ENCODE peak calls at places on chromosomes 1 and 21, in five cellular contexts. J, S, X, K and T are unnamed samples.

GRCh38 chr1:96366516-96366915 is 355.1 kb upstream of the PTBP2 start:
- DNase-seq in J (no peak), S (no peak), X (no peak), K (no peak), T (no peak)

GRCh38 chr1:171484760-171485374 is 463 bp upstream of the PRRC2C start:
- DNase-seq in J (no peak), S (no peak), X (no peak), K (no peak), T (peak; percentile 52)

GRCh38 chr1:204468206-204468605 is 26.4 kb downstream of the PIK3C2B start:
- DNase-seq in J (no peak), S (no peak), X (no peak), K (no peak), T (no peak)

GRCh38 chr1:62389531-62389930 is 47.3 kb upstream of the USP1 start:
- DNase-seq in J (no peak), S (no peak), X (no peak), K (no peak), T (no peak)

GRCh38 chr1:56715161-56715560 is 70.0 kb downstream of the PRKAA2 start:
- DNase-seq in J (no peak), S (no peak), X (no peak), K (no peak), T (no peak)

GRCh38 chr1:61925591-61926298 is 183.5 kb downstream of the PATJ start:
- DNase-seq in J (no peak), S (no peak), X (no peak), K (no peak), T (no peak)

GRCh38 chr21:19607983-19608668 is 1204.5 kb upstream of the TMPRSS15 start:
- DNase-seq in J (no peak), S (no peak), X (no peak), K (no peak), T (no peak)

GRCh38 chr1:153697191-153697872 is 18.8 kb downstream of the NPR1 start:
- DNase-seq in J (peak; percentile 84), S (no peak), X (peak; percentile 27), K (no peak), T (peak; percentile 23)

GRCh38 chr1:183932412-183932811 is 105.1 kb downstream of the COLGALT2 start:
- DNase-seq in J (no peak), S (no peak), X (no peak), K (no peak), T (no peak)

GRCh38 chr1:203990118-203990517 is 82.8 kb upstream of the SOX13 start:
- DNase-seq in J (peak; percentile 49), S (no peak), X (no peak), K (no peak), T (no peak)

GRCh38 chr1:152035406-152036315 is 1.1 kb downstream of the S100A11 start:
- DNase-seq in J (peak; percentile 52), S (no peak), X (no peak), K (no peak), T (no peak)

GRCh38 chr21:36487641-36488307 is 7.9 kb upstream of the CLDN14 start:
- DNase-seq in J (no peak), S (no peak), X (no peak), K (no peak), T (no peak)

GRCh38 chr1:34212673-34213072 is 36.0 kb downstream of the C1orf94 start:
- DNase-seq in J (no peak), S (no peak), X (no peak), K (no peak), T (no peak)

GRCh38 chr1:34928865-34929496 is 469 bp downstream of the DLGAP3 start:
- DNase-seq in J (peak; percentile 54), S (no peak), X (no peak), K (no peak), T (no peak)

GRCh38 chr1:15797614-15798390 is 9.6 kb downstream of the UQCRHL start:
- DNase-seq in J (peak; percentile 11), S (no peak), X (no peak), K (no peak), T (no peak)

GRCh38 chr21:33266784-33267135 is 593 bp downstream of the IL10RB start:
- DNase-seq in J (peak; percentile 42), S (no peak), X (no peak), K (no peak), T (no peak)

GRCh38 chr1:42765832-42766722 is 751 bp downstream of the P3H1 start:
- DNase-seq in J (peak; percentile 63), S (peak; percentile 40), X (peak; percentile 76), K (no peak), T (no peak)

GRCh38 chr1:160225345-160225744 is 20.2 kb downstream of the PEA15 start:
- DNase-seq in J (no peak), S (no peak), X (no peak), K (no peak), T (no peak)

GRCh38 chr1:186595969-186596368 is 84.3 kb downstream of the PTGS2 start:
- DNase-seq in J (no peak), S (no peak), X (no peak), K (no peak), T (no peak)

GRCh38 chr1:155177192-155177917 is 3.7 kb downstream of the TRIM46 start:
- DNase-seq in J (no peak), S (no peak), X (no peak), K (no peak), T (no peak)

GRCh38 chr1:3799976-3800685 is 3.8 kb upstream of the LRRC47 start:
- DNase-seq in J (no peak), S (no peak), X (no peak), K (no peak), T (no peak)

GRCh38 chr1:79155991-79156390 is 149.5 kb upstream of the ADGRL4 start:
- DNase-seq in J (no peak), S (no peak), X (no peak), K (no peak), T (no peak)

GRCh38 chr1:156815307-156815826 is 1.3 kb downstream of the SH2D2A start:
- DNase-seq in J (no peak), S (no peak), X (no peak), K (no peak), T (no peak)

GRCh38 chr1:15956150-15956549 is 19.8 kb downstream of the ZBTB17 start:
- DNase-seq in J (no peak), S (no peak), X (no peak), K (no peak), T (no peak)

GRCh38 chr1:209607102-209607794 is 23.7 kb downstream of the CAMK1G start:
- DNase-seq in J (no peak), S (no peak), X (no peak), K (no peak), T (no peak)

GRCh38 chr1:116754203-116754977 is at the start of gene CD2:
- DNase-seq in J (no peak), S (no peak), X (no peak), K (no peak), T (no peak)
- TF ChIP-seq SIN3A in J (no peak), S (no peak), X (no peak), K (no peak), T (no peak)

DNA sequence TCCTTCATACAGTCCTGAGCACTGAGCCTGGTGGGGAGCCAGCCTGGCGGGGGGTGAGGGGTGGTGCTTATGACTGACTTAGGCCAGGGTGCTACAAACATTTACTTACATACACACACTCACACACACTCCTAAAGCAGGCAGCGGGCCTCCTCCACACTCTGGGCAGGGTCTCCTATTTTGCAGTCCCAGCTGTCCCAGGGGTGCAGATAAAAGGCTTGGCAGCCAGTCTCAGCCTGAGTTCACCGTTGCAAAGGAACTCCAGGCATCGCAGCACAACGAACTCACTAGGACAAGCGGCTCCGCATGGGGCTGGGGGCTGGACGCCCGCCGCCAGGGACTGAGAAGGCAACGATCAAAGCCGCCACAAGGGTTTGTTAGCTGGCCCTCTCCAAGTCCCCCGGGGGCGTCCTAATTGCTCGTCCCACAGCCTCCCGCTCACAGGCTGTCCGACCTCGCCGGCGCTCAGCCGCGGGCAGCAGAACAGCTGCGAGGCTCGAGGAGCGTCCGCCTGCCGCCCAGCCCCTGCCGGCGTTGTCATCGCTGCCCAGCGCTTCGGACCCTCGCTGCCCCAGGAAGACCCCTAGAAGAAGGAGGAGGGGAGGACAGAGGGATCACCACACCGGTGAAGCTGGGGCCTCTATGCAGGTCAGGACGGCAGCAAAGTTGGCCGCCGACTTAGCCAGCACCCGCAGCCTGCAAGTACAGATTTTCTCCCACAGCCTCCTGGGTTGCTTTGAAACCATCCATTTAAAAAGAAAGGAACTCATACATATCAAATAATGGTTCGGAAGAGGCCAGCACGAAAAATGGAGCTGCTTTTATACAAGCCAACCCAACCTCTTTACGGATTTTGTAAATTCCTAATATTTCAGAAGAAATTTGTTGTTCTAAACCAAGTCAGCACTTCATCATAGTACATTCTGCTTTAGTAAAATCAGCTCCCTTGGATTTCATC is 6.2 kb downstream of the BARHL2 start:
- DNase-seq in J (no peak), S (no peak), X (no peak), K (no peak), T (peak; percentile 76)
- TF ChIP-seq SIN3A in J (no peak), S (no peak), X (no peak), K (no peak), T (no peak)

DNA sequence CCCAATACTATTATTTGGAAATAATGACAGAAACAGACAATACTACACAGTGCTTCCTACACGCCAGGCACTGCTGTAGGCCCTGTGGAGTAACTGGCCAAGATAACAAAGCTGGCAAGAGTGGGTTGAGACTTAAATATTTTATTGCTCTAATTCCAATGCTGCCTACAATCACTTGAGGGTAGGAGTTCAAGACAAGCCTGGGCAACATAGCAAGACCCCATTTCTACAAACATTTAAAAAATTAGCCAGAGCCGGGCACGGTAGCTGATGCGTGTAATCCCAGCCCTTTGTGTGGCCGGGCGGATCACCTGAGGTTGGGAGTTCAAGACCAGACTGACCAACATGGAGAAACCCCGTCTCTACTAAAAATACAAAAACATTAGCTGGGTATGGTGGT is 9.3 kb upstream of the PABPC4 start:
- DNase-seq in J (no peak), S (no peak), X (no peak), K (no peak), T (no peak)
- TF ChIP-seq SIN3A in J (no peak), S (no peak), X (no peak), K (no peak), T (no peak)

GRCh38 chr1:192949783-192950182 is 109.4 kb downstream of the UCHL5 start:
- DNase-seq in J (no peak), S (no peak), X (no peak), K (no peak), T (no peak)

GRCh38 chr1:192943522-192943921 is 115.6 kb downstream of the UCHL5 start:
- DNase-seq in J (no peak), S (no peak), X (no peak), K (no peak), T (no peak)

GRCh38 chr1:192941722-192942411 is 117.3 kb downstream of the UCHL5 start:
- DNase-seq in J (no peak), S (no peak), X (no peak), K (no peak), T (no peak)

GRCh38 chr1:192943108-192943507 is 116.1 kb downstream of the UCHL5 start:
- DNase-seq in J (no peak), S (no peak), X (no peak), K (no peak), T (no peak)

DNA sequence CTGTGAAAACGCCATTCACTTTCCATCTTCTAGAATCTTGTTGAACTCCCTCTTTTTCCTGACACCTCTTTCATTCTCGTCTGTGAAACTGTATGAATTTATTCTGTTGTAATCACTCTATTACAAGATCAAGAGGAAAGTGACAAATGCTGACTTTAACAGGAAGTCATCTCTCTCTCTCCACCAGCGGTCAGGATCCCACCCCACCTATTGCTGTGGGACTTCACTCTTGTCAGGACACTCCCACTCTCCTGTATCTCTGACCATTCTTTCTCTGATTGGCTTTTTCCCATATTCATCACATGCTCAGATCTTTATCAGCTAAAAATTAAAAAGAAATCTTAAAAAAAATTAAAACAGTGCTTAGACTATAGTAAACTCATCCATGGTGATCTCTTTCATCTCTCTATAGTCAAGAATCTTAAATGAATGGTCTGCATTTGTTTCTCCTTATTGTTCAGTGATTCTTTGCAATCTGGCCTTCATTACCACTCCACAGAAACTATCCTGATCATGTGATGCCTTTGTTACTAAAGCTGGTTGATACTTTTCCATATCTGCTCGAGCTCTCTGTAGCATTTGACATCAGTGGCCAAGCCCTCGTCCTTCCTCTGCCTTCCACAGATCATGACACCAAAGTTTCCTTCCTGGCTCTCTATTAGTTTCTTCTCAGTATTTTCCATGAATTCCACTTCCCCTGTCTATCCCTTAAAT is 113.6 kb downstream of the UCHL5 start:
- DNase-seq in J (no peak), S (no peak), X (no peak), K (no peak), T (no peak)
- TF ChIP-seq SIN3A in J (no peak), S (no peak), X (no peak), K (no peak), T (no peak)